ENCODE peak calls at places on chromosome 18, in nine cellular contexts. J is A549, G is body of pancreas, H is upper lobe of left lung, D is heart left ventricle, L is HepG2, C is Peyer's patch, A is right lobe of liver, U is IMR-90. Q is an unnamed sample.

GRCh38 chr18:72742002-72742401 is 125.8 kb downstream of the NETO1 start:
- DNase-seq in J (no peak), G (no peak), H (no peak), D (no peak), L (no peak), C (no peak), A (no peak), U (no peak), Q (no peak)

GRCh38 chr18:10563886-10564285 is 38.1 kb downstream of the NAPG start:
- DNase-seq in J (no peak), G (no peak), H (no peak), D (peak; percentile 50), L (no peak), C (no peak), A (no peak), U (no peak), Q (peak; percentile 80)

GRCh38 chr18:13216732-13217465 is 1.7 kb upstream of the LDLRAD4 start:
- DNase-seq in J (no peak), G (peak; percentile 30), H (no peak), D (peak; percentile 72), L (no peak), C (peak; percentile 62), A (peak; percentile 66), U (no peak), Q (peak; percentile 68)

GRCh38 chr18:6885992-6886823 is 156.7 kb downstream of the ARHGAP28 start:
- DNase-seq in J (peak; percentile 27), G (peak; percentile 51), H (peak; percentile 33), D (no peak), L (peak; percentile 35), C (peak; percentile 82), A (peak; percentile 55), U (peak; percentile 59), Q (peak; percentile 63)

GRCh38 chr18:74139888-74140287 is 7.7 kb downstream of the FBXO15 start:
- DNase-seq in J (no peak), G (no peak), H (no peak), D (no peak), L (no peak), C (no peak), A (no peak), U (peak; percentile 87), Q (no peak)

GRCh38 chr18:6406910-6407470 is 7.7 kb downstream of the L3MBTL4 start:
- DNase-seq in J (no peak), G (no peak), H (no peak), D (no peak), L (peak; percentile 70), C (no peak), A (no peak), U (no peak), Q (no peak)

GRCh38 chr18:2894131-2894840 is 47.5 kb downstream of the EMILIN2 start:
- DNase-seq in J (no peak), G (no peak), H (peak; percentile 18), D (peak; percentile 87), L (peak; percentile 62), C (no peak), A (no peak), U (no peak), Q (no peak)

GRCh38 chr18:76821356-76821874 is 942 bp upstream of the ZNF236 start:
- DNase-seq in J (no peak), G (no peak), H (no peak), D (no peak), L (no peak), C (no peak), A (no peak), U (no peak), Q (no peak)

GRCh38 chr18:9428301-9428706 is 47.0 kb upstream of the RALBP1 start:
- DNase-seq in J (no peak), G (no peak), H (no peak), D (no peak), L (no peak), C (no peak), A (no peak), U (no peak), Q (no peak)

GRCh38 chr18:25075793-25076192 is 276.2 kb downstream of the ZNF521 start:
- DNase-seq in J (no peak), G (no peak), H (no peak), D (no peak), L (no peak), C (no peak), A (no peak), U (peak; percentile 55), Q (no peak)

GRCh38 chr18:9825571-9826073 is 60.2 kb upstream of the TXNDC2 start:
- DNase-seq in J (peak; percentile 65), G (no peak), H (peak; percentile 76), D (no peak), L (peak; percentile 47), C (peak; percentile 74), A (peak; percentile 36), U (peak; percentile 96), Q (peak; percentile 78)

GRCh38 chr18:14922031-14922430 is 174.1 kb downstream of the ANKRD30B start:
- DNase-seq in J (no peak), G (no peak), H (no peak), D (no peak), L (no peak), C (no peak), A (no peak), U (no peak), Q (no peak)

GRCh38 chr18:32911660-32912284 is 138.9 kb upstream of the KLHL14 start:
- DNase-seq in J (no peak), G (no peak), H (no peak), D (no peak), L (no peak), C (no peak), A (no peak), U (peak; percentile 4), Q (no peak)

GRCh38 chr18:71471963-71472725 is 1072.0 kb downstream of the CBLN2 start:
- DNase-seq in J (no peak), G (no peak), H (no peak), D (no peak), L (peak; percentile 23), C (no peak), A (no peak), U (no peak), Q (no peak)

GRCh38 chr18:7924616-7925015 is 357.5 kb downstream of the PTPRM start:
- DNase-seq in J (no peak), G (no peak), H (no peak), D (no peak), L (no peak), C (no peak), A (no peak), U (no peak), Q (no peak)

GRCh38 chr18:46859855-46860254 is 57.5 kb downstream of the PIAS2 start:
- DNase-seq in J (no peak), G (no peak), H (no peak), D (no peak), L (no peak), C (no peak), A (no peak), U (peak; percentile 46), Q (no peak)

GRCh38 chr18:57434177-57434535 is 1.0 kb upstream of the ONECUT2 start:
- DNase-seq in J (no peak), G (no peak), H (no peak), D (no peak), L (no peak), C (no peak), A (peak; percentile 63), U (no peak), Q (no peak)

GRCh38 chr18:56799756-56800155 is 148.6 kb downstream of the WDR7 start:
- DNase-seq in J (no peak), G (no peak), H (no peak), D (no peak), L (no peak), C (no peak), A (no peak), U (peak; percentile 34), Q (no peak)

GRCh38 chr18:38552729-38553411 is 987.3 kb upstream of the CELF4 start:
- DNase-seq in J (no peak), G (no peak), H (no peak), D (no peak), L (no peak), C (no peak), A (no peak), U (no peak), Q (no peak)

DNA sequence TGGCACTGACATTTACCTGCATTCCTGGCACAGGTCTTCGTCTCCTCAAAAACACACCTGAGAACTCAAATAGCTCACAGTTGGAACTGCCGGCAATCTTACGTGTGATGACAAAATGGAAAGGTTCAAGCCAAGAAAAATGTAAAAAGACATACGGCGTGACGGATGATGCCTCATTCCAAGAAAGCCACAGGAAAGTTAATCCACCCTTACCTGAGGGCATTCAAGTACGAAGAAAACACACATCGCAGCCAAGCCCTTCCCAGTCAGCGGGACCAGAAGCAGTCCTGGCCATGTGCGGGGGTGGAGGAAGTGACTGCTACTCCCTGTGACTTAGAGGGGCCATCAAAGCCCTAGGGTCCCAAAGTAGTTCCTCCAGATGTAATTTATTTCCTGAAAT is 986.3 kb upstream of the CELF4 start:
- DNase-seq in J (no peak), G (no peak), H (no peak), D (no peak), L (no peak), C (no peak), A (no peak), U (no peak), Q (no peak)
- H3K27ac ChIP-seq in J (no peak overlapping the region), G (no peak overlapping the region), H (no peak overlapping the region), D (no peak overlapping the region), L (no peak overlapping the region), C (no peak overlapping the region), A (no peak overlapping the region), U (no peak overlapping the region), Q (no peak overlapping the region)

GRCh38 chr18:1252534-1252933 is 347.9 kb downstream of the ADCYAP1 start:
- DNase-seq in J (no peak), G (no peak), H (no peak), D (no peak), L (no peak), C (no peak), A (no peak), U (no peak), Q (no peak)
- TF ChIP-seq POLR2A in J (no peak), G (no peak), H (no peak), D (no peak), L (no peak), C (no peak), A (no peak), U (no peak), Q (no peak)

GRCh38 chr18:37570336-37570930 is 4.8 kb upstream of the CELF4 start:
- DNase-seq in J (no peak), G (no peak), H (no peak), D (no peak), L (no peak), C (no peak), A (no peak), U (no peak), Q (no peak)
- TF ChIP-seq CTCF in J (no peak), G (no peak), H (no peak), D (no peak), L (no peak), C (no peak), A (no peak), U (no peak), Q (no peak)

DNA sequence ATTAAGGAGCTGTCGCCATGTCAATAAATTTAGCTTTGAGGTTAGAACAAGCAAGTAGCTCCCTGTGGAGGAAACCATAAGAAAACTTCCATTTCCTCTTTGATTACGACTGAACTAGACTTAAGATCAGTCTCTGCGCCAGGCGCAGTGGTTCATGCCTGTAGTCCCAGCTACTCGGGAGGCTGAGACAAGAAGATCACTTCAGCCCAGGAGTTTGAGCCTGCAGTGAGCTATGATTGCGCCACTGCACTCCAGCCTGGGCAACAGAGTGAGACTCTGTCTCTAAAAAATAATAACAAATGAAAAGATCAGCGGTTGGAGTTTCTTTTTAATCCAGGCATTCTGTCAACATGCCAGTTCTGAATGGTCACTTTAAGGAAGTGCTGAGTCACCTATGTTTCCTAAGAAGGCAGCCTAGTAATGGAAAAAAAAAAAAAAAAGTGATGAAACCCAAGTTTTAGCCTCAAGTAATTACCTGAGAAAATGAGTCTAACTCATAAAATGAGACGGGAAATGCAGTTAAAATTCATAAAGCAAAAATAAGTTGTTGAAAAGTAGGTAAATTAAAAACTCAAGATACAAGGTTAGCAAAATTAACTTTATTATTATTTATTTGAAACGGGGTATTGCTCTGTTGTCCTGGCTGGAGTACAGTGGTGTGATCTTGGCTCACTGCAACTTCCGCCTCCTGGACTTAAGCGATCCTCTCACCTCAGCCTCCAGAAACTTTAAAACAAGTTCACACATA is 10.2 kb downstream of the C18orf32 start:
- DNase-seq in J (peak; percentile 17), G (no peak), H (peak; percentile 68), D (no peak), L (no peak), C (no peak), A (no peak), U (peak; percentile 65), Q (peak; percentile 19)
- H3K27ac ChIP-seq in J (peak overlapping the region; percentile 84), G (no peak overlapping the region), H (peak overlapping the region; percentile 69), D (peak overlapping the region; percentile 56), L (no peak overlapping the region), C (peak overlapping the region; percentile 50), A (no peak overlapping the region), U (no peak overlapping the region), Q (peak overlapping the region; percentile 70)

Q was measured in adrenal gland.